ENCODE peak calls at places on chromosome 13, in eight cellular contexts. P is skeletal muscle cell, E is brain microvascular endothelial cell, H is A549, O is right lobe of liver, S is AG04450, J is SJSA1, Y is suprapubic skin. V is an unnamed sample.
A peak's percentile ranks its signal among the peaks of the same experiment; 100 is the strongest.

GRCh38 chr13:21924958-21925357 is 254.1 kb downstream of the FGF9 start:
- DNase-seq in O (no peak), S (no peak), H (no peak), E (no peak), P (no peak), J (no peak), Y (no peak), V (no peak)

GRCh38 chr13:52345631-52346251 is 60.2 kb downstream of the THSD1 start:
- DNase-seq in J (no peak), E (no peak), H (no peak), O (no peak), S (no peak), Y (no peak), P (no peak), V (no peak)

GRCh38 chr13:109874921-109875454 is 88.6 kb upstream of the IRS2 start:
- DNase-seq in J (peak; percentile 54), S (no peak), P (no peak), E (peak; percentile 73), H (no peak), Y (no peak), O (no peak), V (no peak)

GRCh38 chr13:20191902-20192469 is 752 bp downstream of the GJB2 start:
- DNase-seq in E (no peak), S (no peak), J (no peak), H (peak; percentile 16), O (peak; percentile 62), P (no peak), Y (no peak), V (no peak)

GRCh38 chr13:93304134-93304533 is 77.5 kb downstream of the GPC6 start:
- DNase-seq in H (no peak), E (no peak), J (no peak), O (no peak), S (no peak), P (no peak), Y (no peak), V (no peak)

GRCh38 chr13:79385694-79386093 is 20.4 kb downstream of the RBM26 start:
- DNase-seq in Y (no peak), H (no peak), E (no peak), S (no peak), P (no peak), J (no peak), O (no peak), V (no peak)

GRCh38 chr13:110560606-110561334 is 752 bp downstream of the RAB20 start:
- DNase-seq in P (no peak), O (no peak), Y (no peak), H (no peak), J (no peak), S (no peak), E (peak; percentile 20), V (no peak)

GRCh38 chr13:99380402-99380801 is 73.2 kb upstream of the GPR183 start:
- DNase-seq in O (no peak), E (no peak), S (no peak), H (no peak), J (peak; percentile 63), Y (no peak), P (no peak), V (no peak)

GRCh38 chr13:22127277-22128143 is 456.6 kb downstream of the FGF9 start:
- DNase-seq in O (no peak), S (no peak), H (no peak), E (no peak), J (no peak), P (no peak), Y (no peak), V (no peak)

GRCh38 chr13:96967248-96967745 is 27.0 kb downstream of the OXGR1 start:
- DNase-seq in P (no peak), O (no peak), J (no peak), H (peak; percentile 8), Y (no peak), S (no peak), E (no peak), V (no peak)

GRCh38 chr13:114128624-114129522 is 3.5 kb downstream of the RASA3 start:
- DNase-seq in Y (peak; percentile 90), H (no peak), O (peak; percentile 80), E (peak; percentile 93), P (peak; percentile 80), S (peak; percentile 68), J (peak; percentile 88), V (no peak)

GRCh38 chr13:50576156-50576555 is 267.3 kb downstream of the DLEU7 start:
- DNase-seq in E (no peak), P (no peak), O (peak; percentile 44), J (no peak), Y (no peak), S (no peak), H (no peak), V (no peak)

GRCh38 chr13:31046711-31047279 is 114.3 kb downstream of the TEX26 start:
- DNase-seq in S (no peak), E (peak; percentile 23), J (no peak), H (no peak), Y (peak; percentile 70), P (peak; percentile 57), O (no peak), V (no peak)
- H3K4me3 ChIP-seq in S (no peak overlapping the region), E (no peak overlapping the region), J (no peak overlapping the region), H (no peak overlapping the region), Y (no peak overlapping the region), P (no peak overlapping the region), O (no peak overlapping the region), V (no peak overlapping the region)

GRCh38 chr13:73189365-73189764 is 130.6 kb downstream of the KLF5 start:
- DNase-seq in S (no peak), J (no peak), Y (no peak), O (no peak), H (no peak), P (no peak), E (no peak), V (no peak)

GRCh38 chr13:73193541-73193940 is 134.7 kb downstream of the KLF5 start:
- DNase-seq in P (no peak), J (no peak), H (no peak), Y (no peak), E (no peak), S (no peak), O (no peak), V (no peak)

GRCh38 chr13:73187106-73187505 is 128.3 kb downstream of the KLF5 start:
- DNase-seq in E (no peak), Y (no peak), J (no peak), S (no peak), P (no peak), H (no peak), O (no peak), V (no peak)

GRCh38 chr13:73190477-73190876 is 131.7 kb downstream of the KLF5 start:
- DNase-seq in Y (no peak), J (no peak), S (no peak), P (no peak), H (no peak), E (no peak), O (no peak), V (no peak)

DNA sequence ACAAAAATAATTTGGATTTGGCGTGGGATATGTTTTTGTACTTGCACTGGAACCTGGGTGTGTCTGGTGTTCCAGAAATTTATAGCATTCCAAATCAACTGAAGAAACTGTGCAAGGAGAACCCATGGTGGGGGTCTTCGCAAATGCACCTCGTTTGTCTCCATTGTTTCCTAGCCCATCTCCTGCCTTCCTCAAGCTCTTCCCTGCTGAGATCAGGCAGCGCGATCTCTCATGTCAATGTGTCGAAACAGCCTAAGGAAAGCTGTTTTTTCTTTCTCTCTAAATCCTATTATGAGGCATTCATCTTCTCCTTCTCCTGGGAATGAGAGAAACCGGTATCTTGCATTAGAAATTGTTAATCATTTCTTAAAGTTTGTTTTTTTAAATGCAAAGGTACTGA is 131.0 kb downstream of the KLF5 start:
- DNase-seq in H (no peak), S (no peak), J (no peak), Y (no peak), O (no peak), E (no peak), P (no peak), V (no peak)
- H3K4me3 ChIP-seq in H (peak overlapping the region; percentile 25), S (no peak overlapping the region), J (no peak overlapping the region), Y (no peak overlapping the region), O (no peak overlapping the region), E (no peak overlapping the region), P (no peak overlapping the region), V (no peak overlapping the region)

GRCh38 chr13:98307744-98308524 is 130.9 kb upstream of the RNF113B start:
- DNase-seq in O (peak; percentile 26), E (no peak), P (no peak), Y (no peak), J (peak; percentile 49), S (no peak), H (no peak), V (no peak)
- H3K4me3 ChIP-seq in O (no peak overlapping the region), E (no peak overlapping the region), P (no peak overlapping the region), Y (no peak overlapping the region), J (no peak overlapping the region), S (no peak overlapping the region), H (no peak overlapping the region), V (no peak overlapping the region)

GRCh38 chr13:106795847-106796246 is 227.9 kb upstream of the ARGLU1 start:
- DNase-seq in O (no peak), H (no peak), P (no peak), Y (no peak), S (no peak), E (peak; percentile 4), J (no peak), V (no peak)
- H3K4me3 ChIP-seq in O (peak overlapping the region; percentile 21), H (no peak overlapping the region), P (no peak overlapping the region), Y (peak overlapping the region; percentile 35), S (no peak overlapping the region), E (peak overlapping the region; percentile 35), J (no peak overlapping the region), V (peak overlapping the region; percentile 18)

GRCh38 chr13:33183431-33184130 is 102.0 kb downstream of the STARD13 start:
- DNase-seq in S (no peak), E (peak; percentile 71), P (no peak), O (no peak), Y (no peak), J (peak; percentile 48), H (no peak), V (no peak)
- H3K4me3 ChIP-seq in S (no peak overlapping the region), E (no peak overlapping the region), P (no peak overlapping the region), O (no peak overlapping the region), Y (no peak overlapping the region), J (no peak overlapping the region), H (no peak overlapping the region), V (no peak overlapping the region)

DNA sequence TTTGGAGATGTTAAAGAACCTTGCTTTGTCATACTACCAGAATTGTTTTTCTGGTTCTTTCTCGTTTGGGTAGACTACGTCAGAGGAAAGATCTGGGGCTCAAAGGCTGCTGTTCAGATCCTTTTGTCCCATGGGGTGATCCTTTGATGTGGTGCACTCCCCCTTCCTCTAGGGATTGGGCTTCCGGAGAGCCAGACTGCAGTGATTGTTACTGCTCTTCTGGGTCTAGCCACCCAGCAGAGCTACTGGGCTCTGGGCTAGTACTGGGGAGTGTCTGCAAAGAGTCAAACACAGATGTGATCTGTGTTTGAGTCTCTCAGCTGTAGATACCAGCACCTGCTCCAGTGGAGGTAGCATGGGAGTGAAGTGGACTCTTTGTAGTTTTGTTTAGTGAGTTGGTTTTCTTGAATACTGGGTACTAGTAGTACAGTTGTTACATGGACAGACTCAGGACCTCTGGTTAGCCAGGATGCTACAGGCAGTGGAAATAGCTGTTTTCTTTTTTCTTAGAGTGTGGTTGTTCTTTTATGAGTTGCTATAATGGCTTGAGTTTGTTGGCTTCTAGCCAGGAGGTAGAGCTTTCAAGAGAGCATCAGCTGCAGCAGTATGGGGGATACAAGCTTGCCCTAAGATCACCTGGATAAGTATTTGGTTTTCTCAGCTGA is 34.4 kb downstream of the DNAJC15 start:
- DNase-seq in P (no peak), Y (no peak), J (peak; percentile 80), S (no peak), O (no peak), E (peak; percentile 81), H (no peak), V (no peak)
- H3K4me3 ChIP-seq in P (no peak overlapping the region), Y (no peak overlapping the region), J (no peak overlapping the region), S (no peak overlapping the region), O (no peak overlapping the region), E (no peak overlapping the region), H (no peak overlapping the region), V (no peak overlapping the region)

V was measured in breast epithelium.